ENCODE peak calls at places on chromosomes 7 and 10, in six cellular contexts. One of them, this sample, is unnamed.

GRCh38 chr10:59465089-59465488 is 102.7 kb upstream of the FAM13C start:
- DNase-seq in hepatocyte: peak; percentile 11
- DNase-seq in SK-MEL-5: peak; percentile 32
- DNase-seq in AG08395: peak; percentile 45
- DNase-seq in Caki2: no peak
- DNase-seq in neural progenitor cell: peak; percentile 23
- DNase-seq in this sample: peak; percentile 62

GRCh38 chr10:61950449-61951143 is 49.1 kb downstream of the ARID5B start:
- DNase-seq in SK-MEL-5: no peak
- DNase-seq in neural progenitor cell: no peak
- DNase-seq in Caki2: no peak
- DNase-seq in hepatocyte: no peak
- DNase-seq in AG08395: no peak
- DNase-seq in this sample: no peak

GRCh38 chr7:19772858-19773337 is 519 bp downstream of the TMEM196 start:
- DNase-seq in hepatocyte: peak; percentile 68
- DNase-seq in neural progenitor cell: peak; percentile 83
- DNase-seq in AG08395: peak; percentile 44
- DNase-seq in Caki2: peak; percentile 22
- DNase-seq in SK-MEL-5: peak; percentile 19
- DNase-seq in this sample: peak; percentile 13

GRCh38 chr10:32376027-32376426 is 29.1 kb upstream of the EPC1 start:
- DNase-seq in hepatocyte: no peak
- DNase-seq in SK-MEL-5: no peak
- DNase-seq in neural progenitor cell: no peak
- DNase-seq in Caki2: no peak
- DNase-seq in AG08395: no peak
- DNase-seq in this sample: no peak

GRCh38 chr10:27745380-27745718 is 270 bp downstream of the MKX start:
- DNase-seq in hepatocyte: no peak
- DNase-seq in AG08395: no peak
- DNase-seq in SK-MEL-5: no peak
- DNase-seq in neural progenitor cell: no peak
- DNase-seq in Caki2: no peak
- DNase-seq in this sample: no peak

GRCh38 chr7:35820858-35821257 is 20.0 kb downstream of the SEPTIN7 start:
- DNase-seq in neural progenitor cell: no peak
- DNase-seq in Caki2: no peak
- DNase-seq in AG08395: no peak
- DNase-seq in hepatocyte: no peak
- DNase-seq in SK-MEL-5: no peak
- DNase-seq in this sample: no peak

GRCh38 chr7:35802649-35803048 is 1.8 kb downstream of the SEPTIN7 start:
- DNase-seq in neural progenitor cell: peak; percentile 20
- DNase-seq in Caki2: no peak
- DNase-seq in hepatocyte: no peak
- DNase-seq in SK-MEL-5: no peak
- DNase-seq in AG08395: no peak
- DNase-seq in this sample: no peak

GRCh38 chr7:150824379-150825177 is 24.0 kb downstream of the TMEM176A start:
- DNase-seq in SK-MEL-5: peak; percentile 63
- DNase-seq in hepatocyte: no peak
- DNase-seq in AG08395: no peak
- DNase-seq in Caki2: no peak
- DNase-seq in neural progenitor cell: no peak
- DNase-seq in this sample: no peak

GRCh38 chr10:86520871-86521619 is 547 bp downstream of the WAPL start:
- DNase-seq in neural progenitor cell: peak; percentile 71
- DNase-seq in hepatocyte: peak; percentile 74
- DNase-seq in Caki2: peak; percentile 67
- DNase-seq in AG08395: peak; percentile 76
- DNase-seq in SK-MEL-5: peak; percentile 50
- DNase-seq in this sample: peak; percentile 61

GRCh38 chr10:71383972-71384687 is 12.6 kb upstream of the CDH23 start:
- DNase-seq in neural progenitor cell: peak; percentile 83
- DNase-seq in AG08395: peak; percentile 77
- DNase-seq in hepatocyte: peak; percentile 75
- DNase-seq in Caki2: peak; percentile 40
- DNase-seq in SK-MEL-5: peak; percentile 56
- DNase-seq in this sample: peak; percentile 29

GRCh38 chr10:121104476-121105111 is 253.4 kb downstream of the WDR11 start:
- DNase-seq in neural progenitor cell: peak; percentile 9
- DNase-seq in hepatocyte: no peak
- DNase-seq in AG08395: no peak
- DNase-seq in SK-MEL-5: no peak
- DNase-seq in Caki2: no peak
- DNase-seq in this sample: no peak

GRCh38 chr7:90655566-90655965 is 59.4 kb downstream of the CDK14 start:
- DNase-seq in Caki2: no peak
- DNase-seq in hepatocyte: no peak
- DNase-seq in AG08395: peak; percentile 63
- DNase-seq in neural progenitor cell: no peak
- DNase-seq in SK-MEL-5: peak; percentile 42
- DNase-seq in this sample: peak; percentile 86